ENCODE peak calls at places on chromosome 22, in nine cellular contexts. K is gastrocnemius medialis, M is body of pancreas, T is HepG2, L is MM.1S, Z is HCT116, P is A549, W is tibial artery, B is IMR-90. O is an unnamed sample. For H3K4me1, the result is how much of the 10 kb centered on the place peaks cover.

GRCh38 chr22:17063372-17064106 is 21.3 kb upstream of the IL17RA start:
- DNase-seq in B (no peak), M (no peak), T (no peak), K (no peak), W (no peak), P (no peak), L (no peak), Z (no peak), O (no peak)

GRCh38 chr22:21693333-21693998 is 27.7 kb downstream of the PPIL2 start:
- DNase-seq in M (no peak), P (no peak), K (no peak), W (no peak), B (no peak), T (no peak), L (no peak), Z (no peak), O (no peak)

GRCh38 chr22:29842740-29843139 is 4.7 kb upstream of the ASCC2 start:
- DNase-seq in Z (no peak), M (no peak), P (peak), B (peak), W (no peak), K (no peak), T (peak), L (no peak), O (no peak)

GRCh38 chr22:18057568-18058209 is 20.1 kb upstream of the PEX26 start:
- DNase-seq in T (peak), B (peak), W (peak), Z (peak), P (peak), M (peak), K (peak), L (peak), O (peak)

GRCh38 chr22:17777005-17777716 is 2.9 kb upstream of the BID start:
- DNase-seq in K (no peak), P (no peak), M (no peak), Z (no peak), L (peak), W (no peak), T (peak), B (no peak), O (peak)

GRCh38 chr22:33986167-33986771 is 66.0 kb upstream of the LARGE1 start:
- DNase-seq in Z (no peak), T (no peak), K (no peak), W (no peak), P (no peak), L (no peak), B (no peak), M (no peak), O (no peak)

GRCh38 chr22:50208430-50208938 is 7.7 kb downstream of the SELENOO start:
- DNase-seq in W (no peak), M (peak), K (no peak), P (no peak), B (no peak), T (no peak), Z (no peak), L (no peak), O (no peak)

GRCh38 chr22:37571258-37571991 is 8.5 kb downstream of the LGALS2 start:
- DNase-seq in P (peak), T (no peak), B (peak), M (peak), K (no peak), Z (peak), L (no peak), W (no peak), O (no peak)

GRCh38 chr22:30868663-30869385 is 99.8 kb downstream of the MORC2 start:
- DNase-seq in K (peak), B (peak), L (no peak), W (peak), M (no peak), P (no peak), Z (no peak), T (no peak), O (no peak)

GRCh38 chr22:46803031-46803880 is 40.8 kb downstream of the TBC1D22A start:
- DNase-seq in T (peak), P (peak), K (peak), W (peak), M (peak), B (no peak), L (peak), Z (peak), O (peak)

GRCh38 chr22:46294784-46295183 is 1.9 kb upstream of the GTSE1 start:
- DNase-seq in Z (no peak), M (no peak), T (no peak), W (no peak), P (no peak), B (no peak), K (no peak), L (no peak), O (no peak)

GRCh38 chr22:46058591-46059519 is 81.9 kb upstream of the WNT7B start:
- DNase-seq in B (no peak), Z (no peak), T (no peak), K (peak), L (no peak), M (peak), W (peak), P (no peak), O (no peak)

GRCh38 chr22:50739279-50739691 is 1.3 kb downstream of the ACR start:
- DNase-seq in W (peak), K (peak), L (no peak), P (no peak), B (no peak), M (peak), T (no peak), Z (no peak), O (no peak)

GRCh38 chr22:27370987-27371386 is 430.6 kb downstream of the MN1 start:
- DNase-seq in P (no peak), M (no peak), L (no peak), K (no peak), B (no peak), W (no peak), Z (no peak), T (no peak), O (no peak)

GRCh38 chr22:36397081-36397766 is 9.5 kb upstream of the MYH9 start:
- DNase-seq in B (peak), P (peak), L (no peak), M (no peak), K (no peak), T (peak), Z (no peak), W (no peak), O (no peak)

GRCh38 chr22:46071451-46072029 is 78.8 kb upstream of the PPARA start:
- DNase-seq in Z (peak), P (peak), B (peak), W (peak), T (no peak), L (peak), K (peak), M (peak), O (peak)

GRCh38 chr22:20857838-20858614 is 585 bp downstream of the PI4KA start:
- DNase-seq in T (peak), P (peak), W (peak), L (peak), B (peak), M (peak), K (peak), Z (peak), O (peak)

GRCh38 chr22:25746012-25746373 is 4.0 kb downstream of the MYO18B start:
- DNase-seq in Z (no peak), K (no peak), P (no peak), W (no peak), L (no peak), M (no peak), T (no peak), B (peak), O (no peak)

GRCh38 chr22:49753276-49753884 is 74.3 kb downstream of the BRD1 start:
- DNase-seq in L (no peak), T (no peak), B (no peak), Z (no peak), M (no peak), K (no peak), W (no peak), P (no peak), O (no peak)

GRCh38 chr22:50672471-50673230 is at the start of gene SHANK3:
- DNase-seq in T (no peak), P (no peak), L (no peak), W (no peak), K (peak), M (peak), B (no peak), Z (no peak), O (peak)

GRCh38 chr22:27603823-27604190 is 197.7 kb downstream of the MN1 start:
- DNase-seq in K (no peak), M (peak), B (no peak), P (no peak), W (peak), T (no peak), Z (no peak), L (no peak), O (no peak)

GRCh38 chr22:50035131-50035881 is 22.7 kb upstream of the IL17REL start:
- DNase-seq in K (no peak), T (no peak), L (no peak), Z (no peak), M (no peak), B (no peak), P (no peak), W (peak), O (no peak)

GRCh38 chr22:36743011-36743410 is 32.9 kb downstream of the IFT27 start:
- DNase-seq in T (no peak), K (no peak), W (peak), B (no peak), L (no peak), Z (no peak), M (peak), P (no peak), O (no peak)

GRCh38 chr22:30296324-30296723 is 7.0 kb upstream of the CASTOR1 start:
- DNase-seq in P (no peak), T (no peak), L (no peak), B (no peak), M (no peak), K (no peak), W (no peak), Z (no peak), O (no peak)

GRCh38 chr22:20508815-20509271 is 1.4 kb downstream of the MED15 start:
- DNase-seq in Z (no peak), T (no peak), L (no peak), W (no peak), P (no peak), M (no peak), K (no peak), B (no peak), O (no peak)

GRCh38 chr22:30872282-30873041 is 96.1 kb downstream of the MORC2 start:
- DNase-seq in B (no peak), K (peak), T (no peak), L (no peak), Z (no peak), P (no peak), M (no peak), W (peak), O (no peak)

GRCh38 chr22:27749597-27750225 is 51.8 kb downstream of the MN1 start:
- DNase-seq in W (peak), L (no peak), Z (no peak), B (peak), M (no peak), T (no peak), P (no peak), K (no peak), O (peak)

GRCh38 chr22:38248280-38248679 is 24.5 kb downstream of the TMEM184B start:
- DNase-seq in W (no peak), L (no peak), K (no peak), Z (no peak), B (no peak), M (no peak), P (no peak), T (no peak), O (no peak)

GRCh38 chr22:23504522-23504921 is 75.6 kb downstream of the IGLL1 start:
- DNase-seq in B (no peak), W (peak), Z (no peak), T (no peak), L (no peak), K (no peak), P (no peak), M (no peak), O (no peak)

DNA sequence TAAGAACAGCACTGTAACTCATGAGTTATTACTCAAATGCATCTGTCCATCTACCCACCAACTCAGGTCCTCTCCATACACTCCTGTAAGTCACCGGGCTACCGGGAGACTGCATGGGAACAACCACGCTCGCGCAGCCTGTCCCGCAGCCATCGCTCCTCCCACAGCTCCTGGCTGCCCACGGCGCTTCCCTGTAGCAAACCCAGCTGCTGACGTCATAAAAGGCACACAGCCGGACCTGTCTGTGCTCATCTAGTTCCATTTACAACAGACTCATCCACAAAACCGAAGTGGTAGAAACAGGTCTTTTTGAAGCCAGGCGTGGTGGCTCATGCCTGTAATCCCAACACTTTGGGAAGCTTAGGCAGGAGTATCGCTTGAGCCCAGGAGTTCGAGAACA is 23.4 kb upstream of the PACSIN2 start:
- DNase-seq in M (no peak), Z (no peak), T (no peak), P (no peak), B (no peak), W (no peak), K (no peak), L (no peak), O (no peak)
- H3K4me1 ChIP-seq in M (under half), Z (under half), T (half or more), P (under half), B (under half), W (under half), K (under half), L (under half), O (under half)

DNA sequence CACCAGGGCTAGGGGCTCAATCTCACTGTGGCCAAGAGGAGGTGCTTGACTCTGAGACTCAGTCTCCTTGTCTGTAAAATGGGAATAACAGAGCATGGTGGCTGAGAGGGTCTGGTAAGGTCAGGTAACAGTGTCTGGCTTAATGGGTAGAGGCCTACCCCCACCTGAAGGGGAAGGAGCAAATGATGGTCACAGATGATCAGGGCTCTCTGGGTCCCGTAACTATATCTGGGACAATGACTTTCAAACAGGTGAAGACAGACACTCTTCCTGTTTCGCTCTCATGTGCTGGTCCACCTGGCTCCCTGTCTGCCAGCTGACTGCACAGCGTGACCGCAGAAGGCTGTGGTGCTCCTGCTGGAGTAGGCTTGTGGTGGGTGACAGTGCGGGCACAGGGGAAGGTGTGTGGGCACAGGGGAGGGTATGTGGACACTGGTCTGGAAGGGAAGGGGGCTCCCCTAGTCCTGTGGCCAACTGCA is 4.0 kb downstream of the A4GALT start:
- DNase-seq in M (no peak), W (no peak), Z (no peak), B (no peak), K (no peak), L (peak), P (no peak), T (no peak), O (no peak)
- H3K4me3 ChIP-seq in M (no peak), W (no peak), Z (no peak), B (no peak), K (no peak), L (peak), P (no peak), T (no peak), O (no peak)

GRCh38 chr22:42303304-42304020 is 33.0 kb upstream of the TCF20 start:
- DNase-seq in Z (no peak), K (no peak), L (no peak), M (no peak), B (no peak), W (no peak), P (no peak), T (peak), O (no peak)
- TF ChIP-seq CTCF in Z (no peak), K (no peak), L (no peak), M (no peak), B (no peak), W (no peak), P (no peak), T (peak), O (no peak)

GRCh38 chr22:39997421-39997820 is 2.7 kb downstream of the FAM83F start:
- DNase-seq in Z (no peak), P (no peak), B (no peak), M (no peak), W (no peak), T (no peak), L (no peak), K (no peak), O (no peak)
- H3K4me1 ChIP-seq in Z (under half), P (under half), B (under half), M (half or more), W (under half), T (half or more), L (under half), K (under half), O (under half)

GRCh38 chr22:35156945-35157344 is 91.0 kb downstream of the ISX start:
- DNase-seq in Z (no peak), P (no peak), L (no peak), B (no peak), M (no peak), T (no peak), W (no peak), K (no peak), O (no peak)

GRCh38 chr22:35150163-35151107 is 84.5 kb downstream of the ISX start:
- DNase-seq in K (peak), W (no peak), T (peak), Z (peak), L (peak), M (peak), B (peak), P (peak), O (peak)

GRCh38 chr22:35155403-35156025 is 89.6 kb downstream of the ISX start:
- DNase-seq in Z (no peak), W (no peak), T (no peak), M (no peak), K (no peak), B (no peak), L (no peak), P (no peak), O (no peak)

GRCh38 chr22:35152316-35152715 is 86.4 kb downstream of the ISX start:
- DNase-seq in Z (no peak), T (no peak), B (no peak), K (no peak), L (no peak), P (no peak), W (no peak), M (no peak), O (no peak)

DNA sequence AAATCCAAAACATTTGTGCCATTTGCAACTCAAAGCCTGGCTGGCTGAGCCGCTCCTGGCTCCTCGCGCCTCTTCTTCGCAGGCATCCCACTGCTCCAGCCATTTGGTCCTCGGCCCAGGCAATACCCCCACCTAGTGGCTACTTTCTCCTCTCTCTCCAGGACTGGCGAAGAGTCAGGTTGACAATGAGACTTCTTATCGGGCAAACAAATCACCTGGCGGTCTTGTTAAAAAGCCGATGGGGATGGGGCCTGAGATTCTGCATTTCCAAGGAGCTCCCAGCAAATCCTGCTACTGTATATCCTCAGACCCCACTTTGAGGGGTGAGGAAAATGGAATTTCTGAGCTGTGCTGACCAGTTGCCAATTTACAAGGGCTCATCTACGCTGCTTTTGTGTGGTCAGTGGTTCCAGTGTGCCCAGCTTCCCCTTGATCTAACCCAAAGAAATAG is 89.0 kb downstream of the ISX start:
- DNase-seq in L (peak), W (no peak), B (peak), P (peak), T (peak), Z (peak), K (no peak), M (peak), O (peak)
- H3K4me3 ChIP-seq in L (no peak), W (no peak), B (no peak), P (no peak), T (no peak), Z (no peak), K (no peak), M (no peak), O (no peak)

GRCh38 chr22:24706050-24706449 is 68.5 kb downstream of the PIWIL3 start:
- DNase-seq in M (no peak), B (no peak), L (no peak), P (peak), W (no peak), Z (no peak), T (peak), K (no peak), O (no peak)
- TF ChIP-seq CTCF in M (no peak), B (no peak), L (no peak), P (peak), W (no peak), Z (peak), T (peak), K (no peak), O (no peak)

GRCh38 chr22:32844251-32844650 is 42.7 kb downstream of the TIMP3 start:
- DNase-seq in W (no peak), K (no peak), T (no peak), B (no peak), Z (no peak), P (no peak), L (no peak), M (no peak), O (no peak)
- H3K4me1 ChIP-seq in W (half or more), K (under half), T (under half), B (under half), Z (under half), P (under half), L (under half), M (under half), O (half or more)

GRCh38 chr22:48585916-48586798 is 1241.5 kb downstream of the BRD1 start:
- DNase-seq in L (no peak), Z (no peak), K (no peak), M (no peak), W (no peak), P (no peak), B (no peak), T (no peak), O (no peak)

GRCh38 chr22:48588151-48588880 is 1239.4 kb downstream of the BRD1 start:
- DNase-seq in M (no peak), B (no peak), Z (no peak), P (no peak), W (no peak), L (no peak), T (no peak), K (no peak), O (no peak)

GRCh38 chr22:48587236-48587865 is 1240.3 kb downstream of the BRD1 start:
- DNase-seq in L (no peak), P (no peak), W (no peak), Z (no peak), B (no peak), T (no peak), M (no peak), K (no peak), O (peak)

GRCh38 chr22:48588881-48589450 is 1238.7 kb downstream of the BRD1 start:
- DNase-seq in B (no peak), K (no peak), W (no peak), L (no peak), M (no peak), P (no peak), Z (no peak), T (no peak), O (no peak)

GRCh38 chr22:48586799-48587185 is 1240.9 kb downstream of the BRD1 start:
- DNase-seq in K (no peak), P (no peak), T (no peak), W (no peak), Z (no peak), L (no peak), M (no peak), B (no peak), O (no peak)
- H3K4me3 ChIP-seq in K (no peak), P (no peak), T (no peak), W (no peak), Z (no peak), L (no peak), M (no peak), B (no peak), O (no peak)

O was measured in heart left ventricle.